ENCODE peak calls at places on chromosomes 5 and 9, in nine cellular contexts. A, Z, U, F, I, N, C, O and Q are unnamed samples.

GRCh38 chr5:56516034-56516433 is 282.9 kb upstream of the ANKRD55 start:
- DNase-seq in C (no peak), Z (no peak), U (no peak), I (no peak), O (no peak), A (no peak), F (no peak), N (no peak), Q (no peak)

GRCh38 chr5:155040984-155041383 is 27.4 kb downstream of the KIF4B start:
- DNase-seq in A (no peak), C (no peak), O (no peak), U (no peak), Z (no peak), N (no peak), F (no peak), I (no peak), Q (no peak)

GRCh38 chr9:36704148-36704547 is 131.5 kb downstream of the MELK start:
- DNase-seq in Z (no peak), C (no peak), N (no peak), I (no peak), F (no peak), U (no peak), O (no peak), A (no peak), Q (no peak)

GRCh38 chr5:171521219-171521633 is 101.8 kb downstream of the FGF18 start:
- DNase-seq in C (no peak), N (peak), I (no peak), Z (no peak), A (no peak), F (peak), U (peak), O (no peak), Q (no peak)

GRCh38 chr5:178496661-178497060 is 93.5 kb downstream of the COL23A1 start:
- DNase-seq in I (no peak), O (no peak), A (no peak), N (no peak), Z (no peak), U (no peak), C (no peak), F (no peak), Q (no peak)

GRCh38 chr9:35650341-35651158 is at the start of gene SIT1:
- DNase-seq in O (no peak), Z (no peak), U (no peak), F (no peak), A (no peak), C (no peak), N (no peak), I (no peak), Q (no peak)

GRCh38 chr9:38671748-38672147 is 48.2 kb downstream of the FAM240B start:
- DNase-seq in O (no peak), F (no peak), Z (no peak), C (no peak), A (no peak), N (no peak), U (no peak), I (no peak), Q (no peak)

GRCh38 chr5:68962632-68963484 is 131.0 kb upstream of the SLC30A5 start:
- DNase-seq in I (peak), U (peak), N (peak), C (peak), F (peak), Z (no peak), A (no peak), O (no peak), Q (no peak)

GRCh38 chr9:73995836-73996235 is 501.3 kb upstream of the RORB start:
- DNase-seq in O (no peak), Z (no peak), C (no peak), I (no peak), N (no peak), U (no peak), F (no peak), A (no peak), Q (no peak)

GRCh38 chr5:127995556-127995955 is 88.0 kb upstream of the SLC12A2 start:
- DNase-seq in O (no peak), I (no peak), N (no peak), C (no peak), Z (no peak), F (no peak), U (no peak), A (no peak), Q (no peak)

GRCh38 chr5:7916171-7916804 is 47.3 kb downstream of the MTRR start:
- DNase-seq in F (no peak), N (no peak), C (no peak), O (no peak), U (no peak), A (no peak), Z (no peak), I (no peak), Q (no peak)